ENCODE peak calls at places on chromosomes 13 and 19, in seven cellular contexts. S, M, D, P, N, I and K are unnamed samples.
A peak's percentile ranks its signal among the peaks of the same experiment; 100 is the strongest.

GRCh38 chr13:101916758-101917474 is 464.4 kb downstream of the ITGBL1 start:
- DNase-seq in S (no peak), M (no peak), D (no peak), P (no peak), N (no peak), I (no peak), K (no peak)

GRCh38 chr13:99648905-99649304 is 147.6 kb downstream of the TM9SF2 start:
- DNase-seq in S (no peak), M (no peak), D (no peak), P (no peak), N (no peak), I (no peak), K (no peak)

GRCh38 chr13:50357586-50358118 is 342.4 kb downstream of the KCNRG start:
- DNase-seq in S (peak; percentile 87), M (peak; percentile 84), D (peak; percentile 70), P (no peak), N (no peak), I (no peak), K (peak; percentile 74)

GRCh38 chr19:41537789-41538188 is 38.2 kb upstream of the CEACAM21 start:
- DNase-seq in S (peak; percentile 6), M (peak; percentile 60), D (no peak), P (peak; percentile 52), N (no peak), I (no peak), K (no peak)

GRCh38 chr13:48146122-48146521 is 51.2 kb upstream of the MED4 start:
- DNase-seq in S (no peak), M (no peak), D (no peak), P (no peak), N (no peak), I (no peak), K (no peak)

GRCh38 chr13:112966776-112967175 is 2.2 kb upstream of the MCF2L start:
- DNase-seq in S (no peak), M (no peak), D (no peak), P (no peak), N (no peak), I (no peak), K (no peak)

GRCh38 chr13:43377149-43377548 is 353.8 kb downstream of the DNAJC15 start:
- DNase-seq in S (no peak), M (peak; percentile 55), D (no peak), P (no peak), N (no peak), I (no peak), K (no peak)

GRCh38 chr13:90562388-90562787 is 785.1 kb upstream of the MIR17HG start:
- DNase-seq in S (no peak), M (no peak), D (no peak), P (no peak), N (no peak), I (no peak), K (no peak)

GRCh38 chr19:2775556-2776430 is 7.3 kb downstream of the SGTA start:
- DNase-seq in S (peak; percentile 50), M (peak; percentile 19), D (peak; percentile 35), P (no peak), N (no peak), I (peak; percentile 42), K (no peak)

GRCh38 chr13:95113601-95114000 is 187.7 kb downstream of the ABCC4 start:
- DNase-seq in S (no peak), M (no peak), D (no peak), P (no peak), N (no peak), I (no peak), K (no peak)

GRCh38 chr19:46859637-46860124 is 1.1 kb upstream of the ARHGAP35 start:
- DNase-seq in S (no peak), M (no peak), D (peak; percentile 69), P (peak; percentile 90), N (no peak), I (peak; percentile 77), K (no peak)

GRCh38 chr13:57253551-57253950 is 86.6 kb downstream of the PRR20E start:
- DNase-seq in S (no peak), M (no peak), D (no peak), P (no peak), N (no peak), I (no peak), K (no peak)

GRCh38 chr13:97495678-97496077 is 61.7 kb downstream of the RAP2A start:
- DNase-seq in S (no peak), M (no peak), D (no peak), P (no peak), N (no peak), I (no peak), K (no peak)

GRCh38 chr19:13260883-13261653 is 110.9 kb downstream of the IER2 start:
- DNase-seq in S (peak; percentile 89), M (peak; percentile 68), D (peak; percentile 62), P (peak; percentile 49), N (peak; percentile 82), I (no peak), K (peak; percentile 63)

GRCh38 chr19:19474950-19475781 is 40.2 kb downstream of the TSSK6 start:
- DNase-seq in S (no peak), M (no peak), D (no peak), P (no peak), N (no peak), I (no peak), K (no peak)

GRCh38 chr19:22735911-22736645 is 47.9 kb downstream of the ZNF99 start:
- DNase-seq in S (no peak), M (no peak), D (no peak), P (no peak), N (no peak), I (no peak), K (no peak)

GRCh38 chr19:39053276-39054090 is 21.1 kb upstream of the FBXO27 start:
- DNase-seq in S (no peak), M (no peak), D (peak; percentile 88), P (peak; percentile 68), N (no peak), I (no peak), K (no peak)

GRCh38 chr19:4288091-4288777 is 9.2 kb downstream of the SHD start:
- DNase-seq in S (no peak), M (no peak), D (no peak), P (no peak), N (no peak), I (no peak), K (no peak)

GRCh38 chr19:16315825-16316505 is 8.7 kb upstream of the KLF2 start:
- DNase-seq in S (peak; percentile 94), M (peak; percentile 100), D (peak; percentile 79), P (no peak), N (no peak), I (peak; percentile 81), K (no peak)

GRCh38 chr19:48858984-48859710 is 9.3 kb downstream of the PLEKHA4 start:
- DNase-seq in S (no peak), M (no peak), D (no peak), P (no peak), N (no peak), I (no peak), K (no peak)

GRCh38 chr13:73385848-73386247 is 327.0 kb downstream of the KLF5 start:
- DNase-seq in S (no peak), M (no peak), D (no peak), P (no peak), N (no peak), I (no peak), K (no peak)
- H3K4me3 ChIP-seq in S (no peak overlapping the region), M (no peak overlapping the region), D (no peak overlapping the region), P (no peak overlapping the region), N (no peak overlapping the region), I (no peak overlapping the region), K (no peak overlapping the region)

GRCh38 chr13:30907167-30907761 is 1.2 kb downstream of the MEDAG start:
- DNase-seq in S (peak; percentile 45), M (peak; percentile 64), D (peak; percentile 54), P (no peak), N (no peak), I (no peak), K (no peak)
- H3K4me3 ChIP-seq in S (peak overlapping the region; percentile 22), M (peak overlapping the region; percentile 60), D (no peak overlapping the region), P (no peak overlapping the region), N (no peak overlapping the region), I (peak overlapping the region; percentile 69), K (no peak overlapping the region)

DNA sequence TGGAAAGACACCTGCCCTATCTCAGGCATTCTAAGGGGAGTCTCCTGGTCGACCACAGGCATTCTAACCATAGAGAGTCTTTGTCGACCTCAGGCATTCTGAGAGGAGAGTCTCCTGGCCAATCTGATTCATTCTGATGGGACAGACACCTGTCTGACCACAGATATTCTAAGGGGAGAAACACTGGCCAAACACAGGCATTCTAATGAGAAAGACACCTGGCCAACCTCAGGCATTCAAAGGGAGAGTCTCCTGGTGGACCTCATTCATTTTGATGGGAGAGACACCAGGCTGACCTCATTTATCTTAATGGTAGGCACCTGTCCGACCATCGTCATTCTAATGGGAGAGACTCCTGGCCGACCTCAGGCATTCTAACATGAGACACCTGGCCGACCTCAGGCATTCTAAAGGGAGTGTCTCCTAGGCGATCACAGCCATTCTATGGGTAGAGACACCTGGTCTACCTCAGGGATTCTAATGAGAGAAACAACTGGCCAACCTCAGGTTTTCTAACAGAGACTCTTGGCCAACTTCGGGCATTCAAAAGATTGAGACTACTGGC is 1351.5 kb downstream of the UQCRFS1 start:
- DNase-seq in S (no peak), M (no peak), D (no peak), P (no peak), N (no peak), I (no peak), K (no peak)
- H3K4me3 ChIP-seq in S (no peak overlapping the region), M (no peak overlapping the region), D (no peak overlapping the region), P (no peak overlapping the region), N (no peak overlapping the region), I (no peak overlapping the region), K (no peak overlapping the region)

GRCh38 chr13:106361621-106362020 is 173.8 kb downstream of the EFNB2 start:
- DNase-seq in S (no peak), M (no peak), D (no peak), P (no peak), N (no peak), I (no peak), K (no peak)
- H3K4me3 ChIP-seq in S (no peak overlapping the region), M (no peak overlapping the region), D (no peak overlapping the region), P (no peak overlapping the region), N (no peak overlapping the region), I (no peak overlapping the region), K (no peak overlapping the region)

GRCh38 chr13:26324294-26324693 is 70.4 kb downstream of the CDK8 start:
- DNase-seq in S (no peak), M (no peak), D (no peak), P (no peak), N (no peak), I (no peak), K (no peak)

GRCh38 chr13:26326562-26326961 is 72.6 kb downstream of the CDK8 start:
- DNase-seq in S (no peak), M (no peak), D (no peak), P (no peak), N (no peak), I (no peak), K (no peak)

GRCh38 chr13:26324867-26325266 is 70.9 kb downstream of the CDK8 start:
- DNase-seq in S (peak; percentile 10), M (no peak), D (no peak), P (no peak), N (no peak), I (no peak), K (no peak)

GRCh38 chr13:26327905-26328304 is 74.0 kb downstream of the CDK8 start:
- DNase-seq in S (peak; percentile 38), M (no peak), D (no peak), P (no peak), N (no peak), I (no peak), K (no peak)

DNA sequence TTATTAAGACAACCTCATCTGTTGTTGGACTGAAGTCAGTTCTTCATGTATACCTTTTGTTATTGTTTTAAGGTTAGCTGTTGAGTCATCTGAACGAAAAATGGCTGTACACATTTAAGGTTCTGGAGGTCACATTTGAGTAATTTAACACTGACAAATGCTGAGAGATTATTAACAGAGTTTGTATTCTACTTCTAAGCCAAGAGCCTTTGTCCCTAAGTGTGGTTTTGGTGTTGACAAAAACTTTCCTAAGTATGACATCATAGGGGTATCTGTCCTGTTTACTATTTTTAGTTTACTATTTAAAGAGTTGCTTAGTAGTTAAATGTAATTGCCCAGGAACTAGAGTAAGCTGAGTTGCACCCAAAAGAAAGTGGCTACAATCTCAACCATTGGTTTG is 71.9 kb downstream of the CDK8 start:
- DNase-seq in S (no peak), M (peak; percentile 10), D (no peak), P (no peak), N (no peak), I (no peak), K (peak; percentile 29)
- H3K4me3 ChIP-seq in S (no peak overlapping the region), M (no peak overlapping the region), D (no peak overlapping the region), P (no peak overlapping the region), N (no peak overlapping the region), I (no peak overlapping the region), K (no peak overlapping the region)